ENCODE peak calls at places on chromosomes 3 and 15, in ten cellular contexts. D, T, R, H, X, J, M, I, O and C are unnamed samples.

GRCh38 chr3:196179380-196180308 is 31.6 kb downstream of the ZDHHC19 start:
- DNase-seq in M (no peak), J (peak; percentile 58), H (peak; percentile 65), O (no peak), R (peak; percentile 96), D (no peak), I (no peak), T (peak; percentile 73), X (no peak), C (peak; percentile 83)

GRCh38 chr15:30042556-30042955 is 40.2 kb upstream of the GOLGA8J start:
- DNase-seq in J (peak; percentile 17), R (no peak), M (no peak), T (no peak), O (no peak), H (peak; percentile 24), I (no peak), D (no peak), X (no peak), C (no peak)

GRCh38 chr3:129305592-129306091 is 27.0 kb downstream of the HMCES start:
- DNase-seq in I (peak; percentile 96), O (peak; percentile 84), M (peak; percentile 94), D (no peak), T (peak; percentile 99), X (peak; percentile 90), J (peak; percentile 79), R (peak; percentile 94), H (peak; percentile 98), C (peak; percentile 98)

GRCh38 chr3:55880357-55880756 is 393.3 kb upstream of the WNT5A start:
- DNase-seq in R (peak; percentile 71), D (no peak), J (no peak), X (no peak), O (no peak), H (no peak), I (no peak), T (no peak), M (no peak), C (no peak)

GRCh38 chr3:72618739-72619138 is 229.5 kb downstream of the SHQ1 start:
- DNase-seq in R (no peak), T (no peak), I (no peak), X (no peak), H (no peak), D (no peak), M (no peak), J (no peak), O (no peak), C (no peak)

GRCh38 chr3:157070600-157070999 is 89.3 kb downstream of the CCNL1 start:
- DNase-seq in I (no peak), R (no peak), H (no peak), T (no peak), M (no peak), X (no peak), O (no peak), D (no peak), J (no peak), C (no peak)

GRCh38 chr3:169615833-169616232 is 47.7 kb downstream of the MECOM start:
- DNase-seq in R (no peak), T (no peak), O (no peak), X (no peak), J (no peak), M (no peak), D (no peak), H (no peak), I (no peak), C (no peak)

GRCh38 chr3:11154953-11155325 is 646 bp downstream of the HRH1 start:
- DNase-seq in R (peak; percentile 37), X (no peak), O (no peak), H (peak; percentile 46), M (no peak), D (no peak), J (no peak), I (no peak), T (peak; percentile 79), C (peak; percentile 77)

GRCh38 chr3:168336276-168336675 is 240.6 kb upstream of the GOLIM4 start:
- DNase-seq in X (no peak), R (no peak), O (no peak), I (no peak), D (no peak), J (peak; percentile 24), H (no peak), M (no peak), T (no peak), C (no peak)

DNA sequence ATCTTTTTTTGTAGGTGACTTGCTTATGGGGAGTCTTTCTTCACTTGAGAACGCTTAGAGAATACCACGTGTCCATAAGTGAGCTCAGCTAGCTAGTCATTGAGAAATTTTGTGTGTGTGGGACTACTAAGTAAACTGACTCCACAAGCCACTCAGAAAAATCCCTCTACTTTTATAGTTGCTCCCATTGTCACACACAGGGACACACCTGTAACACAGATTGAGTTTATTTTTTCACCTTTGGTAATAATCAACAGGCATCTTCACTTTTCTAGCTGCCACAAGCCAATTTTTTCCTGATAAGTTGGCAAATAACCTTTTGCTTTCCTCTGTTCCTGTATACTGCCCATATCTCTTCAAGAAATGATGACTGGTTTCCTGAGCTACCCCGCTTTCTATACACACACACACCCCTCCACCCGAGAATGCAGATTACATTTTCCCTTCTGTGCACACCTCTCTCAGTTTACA is 4.5 kb downstream of the TSC22D2 start:
- DNase-seq in O (no peak), T (no peak), R (peak; percentile 84), D (no peak), J (peak; percentile 92), I (no peak), X (no peak), H (no peak), M (no peak), C (no peak)
- H3K4me3 ChIP-seq in O (peak overlapping the region; percentile 2), T (peak overlapping the region; percentile 99), R (peak overlapping the region; percentile 96), D (peak overlapping the region; percentile 78), J (peak overlapping the region; percentile 97), I (peak overlapping the region; percentile 50), X (peak overlapping the region; percentile 85), H (peak overlapping the region; percentile 80), M (peak overlapping the region; percentile 88), C (peak overlapping the region; percentile 22)

GRCh38 chr3:106813742-106814141 is 563.5 kb upstream of the CCDC54 start:
- DNase-seq in R (no peak), M (no peak), I (no peak), T (no peak), X (no peak), O (no peak), J (peak; percentile 37), D (no peak), H (no peak), C (no peak)
- H3K36me3 ChIP-seq in R (no peaks in the 10 kb centered on the region), M (no peaks in the 10 kb centered on the region), I (no peaks in the 10 kb centered on the region), T (no peaks in the 10 kb centered on the region), X (no peaks in the 10 kb centered on the region), O (no peaks in the 10 kb centered on the region), J (no peaks in the 10 kb centered on the region), D (no peaks in the 10 kb centered on the region), H (no peaks in the 10 kb centered on the region), C (no peaks in the 10 kb centered on the region)

GRCh38 chr3:171346011-171346410 is 114.2 kb downstream of the TNIK start:
- DNase-seq in R (no peak), I (no peak), X (no peak), M (no peak), J (no peak), O (no peak), D (no peak), T (no peak), H (no peak), C (no peak)

GRCh38 chr3:171346582-171346981 is 113.6 kb downstream of the TNIK start:
- DNase-seq in H (no peak), X (no peak), M (no peak), T (no peak), J (no peak), O (no peak), D (no peak), I (no peak), R (no peak), C (no peak)

GRCh38 chr3:171347017-171347979 is 112.9 kb downstream of the TNIK start:
- DNase-seq in I (peak; percentile 31), D (no peak), M (no peak), J (peak; percentile 54), R (peak; percentile 75), O (no peak), H (peak; percentile 26), T (no peak), X (no peak), C (no peak)

GRCh38 chr3:171349392-171349791 is 110.8 kb downstream of the TNIK start:
- DNase-seq in D (no peak), M (no peak), X (no peak), O (no peak), I (no peak), J (no peak), R (peak; percentile 38), T (no peak), H (no peak), C (no peak)

DNA sequence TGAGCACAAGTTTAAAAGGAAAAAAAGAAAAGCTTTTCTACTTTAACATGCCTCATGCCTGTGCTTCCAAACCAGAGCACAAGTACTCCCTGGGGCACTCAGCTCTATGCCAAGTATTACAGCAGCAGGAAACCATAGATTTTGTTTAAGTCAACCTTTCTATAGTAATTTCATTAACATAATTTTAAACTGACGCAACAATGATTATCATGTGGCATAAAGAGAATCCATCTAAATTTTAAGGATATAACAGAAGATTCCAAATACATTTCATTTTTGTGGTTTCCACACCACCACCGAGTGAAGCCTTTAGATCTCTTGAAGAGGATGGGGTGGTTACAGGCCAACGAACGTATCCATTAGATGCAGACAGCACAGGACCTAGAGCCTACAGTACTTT is 112.1 kb downstream of the TNIK start:
- DNase-seq in I (no peak), O (no peak), T (no peak), D (no peak), H (no peak), M (no peak), J (no peak), X (no peak), R (no peak), C (no peak)
- H3K27me3 ChIP-seq in I (no peaks in the 10 kb centered on the region), O (no peaks in the 10 kb centered on the region), T (peaks cover 51% of the 10 kb centered on the region), D (no peaks in the 10 kb centered on the region), H (no peaks in the 10 kb centered on the region), M (no peaks in the 10 kb centered on the region), J (no peaks in the 10 kb centered on the region), X (no peaks in the 10 kb centered on the region), R (no peaks in the 10 kb centered on the region), C (no peaks in the 10 kb centered on the region)

GRCh38 chr15:31439328-31439727 is 112.7 kb downstream of the KLF13 start:
- DNase-seq in X (no peak), T (peak; percentile 83), I (no peak), R (no peak), M (no peak), O (no peak), J (no peak), H (peak; percentile 50), D (peak; percentile 66), C (peak; percentile 74)

GRCh38 chr15:31438601-31439265 is 112.1 kb downstream of the KLF13 start:
- DNase-seq in I (peak; percentile 83), J (no peak), R (no peak), M (peak; percentile 82), H (no peak), T (no peak), X (no peak), O (no peak), D (no peak), C (no peak)

GRCh38 chr15:31440754-31441298 is 114.2 kb downstream of the KLF13 start:
- DNase-seq in O (peak; percentile 68), R (no peak), J (peak; percentile 24), M (peak; percentile 74), D (peak; percentile 46), H (peak; percentile 51), I (no peak), X (no peak), T (peak; percentile 66), C (peak; percentile 73)

GRCh38 chr15:31444844-31445243 is 118.2 kb downstream of the KLF13 start:
- DNase-seq in M (no peak), J (no peak), T (no peak), O (no peak), I (no peak), H (no peak), X (no peak), R (no peak), D (no peak), C (no peak)

GRCh38 chr15:31442203-31443090 is 115.8 kb downstream of the KLF13 start:
- DNase-seq in J (peak; percentile 89), O (no peak), M (no peak), D (peak; percentile 85), T (peak; percentile 72), I (no peak), X (no peak), R (peak; percentile 93), H (peak; percentile 52), C (peak; percentile 72)
- H3K4me3 ChIP-seq in J (no peak overlapping the region), O (no peak overlapping the region), M (no peak overlapping the region), D (no peak overlapping the region), T (no peak overlapping the region), I (no peak overlapping the region), X (no peak overlapping the region), R (no peak overlapping the region), H (no peak overlapping the region), C (no peak overlapping the region)